ENCODE peak calls at places on chromosomes 13 and 19, in eight cellular contexts. G is GM23338, S is transverse colon, I is stomach, C is vagina, R is Panc1, W is breast epithelium, V is GM12878. A is an unnamed sample. For H3K4me1, the result is how much of the 10 kb centered on the place peaks cover.

GRCh38 chr19:50320596-50320995 is 8.6 kb downstream of the KCNC3 start:
- DNase-seq in R (no peak), G (no peak), I (no peak), C (no peak), V (no peak), S (no peak), W (no peak), A (no peak)

GRCh38 chr19:49362048-49362925 is at the start of gene TEAD2:
- DNase-seq in S (peak), G (peak), R (no peak), W (peak), I (peak), C (no peak), V (no peak), A (peak)

GRCh38 chr13:65034266-65034665 is 2195.9 kb downstream of the PCDH9 start:
- DNase-seq in I (no peak), G (no peak), C (no peak), V (no peak), R (no peak), S (no peak), W (no peak), A (no peak)

GRCh38 chr19:56976995-56977906 is 136.7 kb upstream of the PEG3 start:
- DNase-seq in R (no peak), C (no peak), W (no peak), I (no peak), S (no peak), V (no peak), G (no peak), A (no peak)

GRCh38 chr13:51342706-51343105 is 3.2 kb downstream of the SERPINE3 start:
- DNase-seq in G (no peak), R (no peak), V (no peak), C (no peak), S (no peak), W (no peak), I (no peak), A (no peak)

GRCh38 chr13:67100723-67101122 is 129.4 kb downstream of the PCDH9 start:
- DNase-seq in V (no peak), R (no peak), C (no peak), S (no peak), W (no peak), G (peak), I (no peak), A (no peak)

GRCh38 chr13:114115796-114116195 is 16.6 kb downstream of the RASA3 start:
- DNase-seq in S (peak), C (no peak), R (no peak), I (peak), W (no peak), V (no peak), G (no peak), A (peak)

GRCh38 chr13:24459234-24459633 is 53.3 kb downstream of the PARP4 start:
- DNase-seq in C (no peak), S (no peak), V (peak), G (no peak), I (no peak), W (no peak), R (no peak), A (no peak)

GRCh38 chr19:30649934-30650614 is 277.9 kb downstream of the ZNF536 start:
- DNase-seq in I (no peak), W (no peak), G (peak), R (peak), C (no peak), V (peak), S (no peak), A (no peak)

GRCh38 chr13:35723061-35723461 is 246.6 kb upstream of the MAB21L1 start:
- DNase-seq in I (no peak), R (no peak), W (no peak), C (no peak), S (peak), V (no peak), G (no peak), A (no peak)

GRCh38 chr19:19459707-19460251 is 54.3 kb downstream of the GATAD2A start:
- DNase-seq in V (no peak), W (no peak), S (peak), I (peak), R (peak), C (no peak), G (no peak), A (no peak)

GRCh38 chr19:20565321-20566018 is at the start of gene ZNF737:
- DNase-seq in I (peak), C (no peak), S (peak), V (peak), W (peak), R (peak), G (peak), A (peak)
- TF ChIP-seq CTCF in I (no peak), C (no peak), S (peak), V (peak), W (peak), R (peak), G (peak), A (peak)

DNA sequence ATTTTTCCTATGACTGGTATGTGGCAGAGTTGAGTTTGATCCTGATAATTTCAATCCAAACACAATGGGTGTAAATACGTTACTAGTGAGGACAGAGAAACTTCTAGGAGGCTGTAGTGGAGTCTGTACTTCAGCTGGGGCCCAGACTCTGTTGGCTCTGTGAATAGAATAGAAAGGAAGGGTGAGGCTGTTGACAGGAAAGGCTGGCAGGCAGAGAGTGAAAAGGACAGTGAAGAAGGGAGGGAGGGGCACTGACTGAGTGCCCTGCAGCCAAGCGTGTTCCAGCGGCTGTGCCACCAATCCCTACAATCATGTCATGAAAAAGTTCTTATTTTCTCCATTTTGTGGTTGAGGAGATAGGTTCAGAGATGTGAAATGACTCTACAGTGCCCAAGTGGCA is 80.5 kb downstream of the MBNL2 start:
- DNase-seq in S (no peak), W (no peak), C (no peak), G (no peak), V (no peak), R (no peak), I (no peak), A (no peak)
- H3K4me1 ChIP-seq in S (under half), W (under half), C (half or more), G (under half), V (under half), R (half or more), I (under half), A (half or more)

DNA sequence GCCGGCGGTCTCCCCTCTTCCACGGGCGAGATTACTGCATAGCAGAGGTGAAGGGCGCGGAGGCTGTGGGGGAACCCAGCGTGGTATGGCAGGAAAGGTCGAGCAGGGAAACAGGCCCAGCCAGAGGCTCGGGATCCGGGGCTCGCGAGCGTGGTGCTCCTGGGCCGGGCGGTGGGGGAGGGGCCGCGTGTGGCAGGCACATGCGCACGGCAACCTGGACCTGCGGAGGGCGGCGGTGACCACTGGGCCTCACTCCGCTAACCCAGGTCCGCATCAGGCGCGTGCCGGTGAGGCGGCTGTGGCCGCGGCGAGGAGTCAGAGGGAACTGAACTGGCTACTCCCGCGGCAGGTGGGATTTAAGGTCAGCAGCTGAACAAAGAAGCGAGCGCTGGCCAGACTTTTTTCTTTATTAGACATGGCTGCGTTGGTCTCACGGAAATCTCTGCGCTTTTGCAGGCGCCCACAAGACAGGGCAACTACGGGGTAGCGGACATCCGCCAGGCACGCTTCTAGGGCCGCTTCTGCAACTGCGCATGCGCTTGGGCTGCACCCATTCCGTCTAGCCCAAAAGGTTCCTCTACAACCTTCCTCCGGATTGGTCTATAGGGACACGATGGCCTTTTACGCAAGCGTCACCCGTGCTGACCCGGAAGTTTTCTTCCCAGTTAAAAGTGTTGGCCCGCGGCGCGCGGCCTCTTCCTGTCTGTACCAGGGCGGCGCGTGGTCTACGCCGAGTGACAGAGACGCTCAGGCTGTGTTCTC is at the start of gene RPS5:
- DNase-seq in I (peak), G (peak), C (no peak), V (peak), R (peak), S (peak), W (peak), A (peak)
- TF ChIP-seq POLR2AphosphoS5 in I (peak), G (peak), C (peak), V (peak), R (peak), S (peak), W (peak), A (peak)

DNA sequence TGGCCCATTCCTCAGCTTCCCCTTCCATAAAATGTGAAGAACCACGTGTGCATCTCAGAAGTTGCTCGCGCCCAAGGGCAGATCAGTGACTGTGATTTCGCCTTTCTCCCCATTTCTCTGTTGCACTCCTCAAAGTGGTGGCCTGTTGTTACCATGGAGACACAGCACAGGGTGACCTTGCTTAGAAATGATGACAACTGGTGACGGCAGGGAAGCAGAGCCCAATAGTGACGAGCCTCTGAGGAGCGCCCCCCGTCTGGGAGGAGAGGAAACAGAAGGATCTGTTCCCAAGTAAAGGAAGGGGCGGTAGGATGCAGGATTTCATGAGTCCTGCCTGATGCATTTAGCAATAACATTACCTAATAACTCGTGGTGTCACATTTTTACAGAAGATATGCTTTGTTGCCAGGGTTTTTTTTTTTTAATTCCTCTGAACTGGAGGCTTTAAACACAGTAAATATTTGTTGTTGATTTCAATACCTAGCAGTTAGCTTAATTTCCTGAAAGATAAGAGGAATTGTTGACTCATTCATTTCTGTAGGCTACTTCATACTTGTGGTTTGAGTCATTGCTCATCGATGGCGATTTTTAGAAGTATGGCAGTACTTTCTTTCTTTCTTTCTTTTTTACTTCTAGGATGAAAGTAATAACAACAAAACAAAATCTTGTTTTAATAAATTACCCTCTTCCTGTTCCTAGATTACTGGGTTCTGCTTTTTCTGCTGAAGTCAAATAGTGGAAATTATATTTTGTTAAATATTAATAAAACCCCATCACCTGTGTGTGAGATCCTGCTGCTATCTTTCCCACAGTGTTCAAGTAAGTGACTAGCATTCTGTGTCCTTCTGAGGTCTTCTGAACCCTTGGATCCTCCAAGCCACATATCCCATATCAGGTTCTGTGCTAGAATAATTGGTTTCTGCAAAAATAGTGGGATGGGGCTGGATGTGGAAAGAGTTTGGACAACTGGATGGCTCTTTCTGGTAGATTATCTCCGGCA is 36.0 kb downstream of the MBNL2 start:
- DNase-seq in V (peak), C (no peak), S (no peak), R (no peak), W (peak), I (no peak), G (peak), A (peak)
- TF ChIP-seq CTCF in V (no peak), C (no peak), S (no peak), R (peak), W (no peak), I (no peak), G (peak), A (no peak)

GRCh38 chr19:54137913-54138776 is 583 bp downstream of the CNOT3 start:
- DNase-seq in V (no peak), G (peak), I (no peak), C (no peak), R (no peak), S (peak), W (no peak), A (no peak)

GRCh38 chr19:54137114-54137912 is at the start of gene CNOT3:
- DNase-seq in W (peak), I (peak), S (peak), R (peak), V (peak), C (peak), G (peak), A (peak)

GRCh38 chr19:54138777-54139256 is 1.3 kb downstream of the CNOT3 start:
- DNase-seq in I (no peak), V (no peak), R (no peak), C (no peak), S (no peak), G (no peak), W (no peak), A (no peak)

GRCh38 chr19:54136086-54136863 is 1.3 kb upstream of the CNOT3 start:
- DNase-seq in V (no peak), S (no peak), I (no peak), W (no peak), G (peak), C (no peak), R (no peak), A (peak)

DNA sequence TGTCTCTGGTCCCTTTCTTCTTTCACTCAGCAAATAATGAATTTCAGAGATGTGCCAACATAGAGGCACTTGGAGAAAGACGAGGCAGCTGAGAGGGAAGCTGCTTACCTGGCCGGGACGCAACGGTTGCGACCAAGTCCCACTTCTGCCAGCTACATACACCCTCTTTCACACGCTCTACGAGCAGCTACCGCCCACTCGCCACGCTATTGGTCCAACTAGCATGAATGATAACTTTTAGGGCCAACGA is 773 bp upstream of the CNOT3 start:
- DNase-seq in G (no peak), W (no peak), I (no peak), S (no peak), V (no peak), R (no peak), C (no peak), A (no peak)
- H3K4me1 ChIP-seq in G (under half), W (under half), I (under half), S (under half), V (under half), R (under half), C (under half), A (half or more)

DNA sequence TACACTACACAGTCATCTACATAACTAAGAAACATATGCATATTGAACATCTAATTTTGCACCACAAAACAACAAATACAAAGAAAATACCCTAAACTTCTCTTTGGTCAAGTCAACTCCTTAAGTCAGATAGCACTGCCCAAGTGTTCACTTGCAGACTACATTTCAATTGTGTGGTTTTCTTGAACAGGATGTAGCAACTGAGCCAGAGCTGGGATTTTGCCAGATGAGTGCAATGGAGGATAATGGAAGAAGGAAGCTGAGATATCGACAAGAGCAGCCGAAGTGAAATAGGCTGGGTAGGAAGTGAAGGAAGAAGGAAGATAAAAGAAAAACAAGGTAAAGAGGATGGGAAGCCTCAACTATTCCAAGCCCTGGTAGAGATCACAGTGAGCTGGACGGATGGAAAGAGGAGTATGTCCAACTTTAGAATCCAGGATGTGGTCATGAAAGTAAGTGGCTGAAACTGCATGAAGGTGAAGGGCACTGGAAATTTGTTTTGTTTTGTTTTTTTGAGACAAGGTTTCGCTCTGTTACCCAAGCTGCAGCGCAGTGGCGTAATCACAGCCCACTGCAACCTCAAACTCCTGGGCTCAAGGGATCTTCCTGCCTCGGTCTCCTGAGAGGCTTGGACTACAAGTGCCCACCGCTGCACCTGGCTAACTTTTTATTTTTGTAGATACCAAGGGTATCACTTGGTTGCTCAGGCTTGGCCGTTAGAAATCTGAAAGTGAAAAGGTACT is 15.0 kb downstream of the NUFIP1 start:
- DNase-seq in I (peak), W (no peak), S (no peak), G (no peak), V (peak), R (no peak), C (no peak), A (no peak)
- TF ChIP-seq POLR2AphosphoS5 in I (no peak), W (no peak), S (no peak), G (no peak), V (peak), R (no peak), C (no peak), A (no peak)

GRCh38 chr19:33333615-33334014 is 31.3 kb upstream of the CEBPA start:
- DNase-seq in W (no peak), R (no peak), G (no peak), S (no peak), C (no peak), I (no peak), V (no peak), A (no peak)

GRCh38 chr19:33332248-33332647 is 29.9 kb upstream of the CEBPA start:
- DNase-seq in C (no peak), W (no peak), S (no peak), I (no peak), G (no peak), R (no peak), V (no peak), A (no peak)

GRCh38 chr19:33333151-33333550 is 30.8 kb upstream of the CEBPA start:
- DNase-seq in R (no peak), V (no peak), I (no peak), G (no peak), S (no peak), W (no peak), C (no peak), A (no peak)

GRCh38 chr19:33334271-33334670 is 31.9 kb upstream of the CEBPA start:
- DNase-seq in I (no peak), C (no peak), V (no peak), W (no peak), G (no peak), R (no peak), S (no peak), A (no peak)

DNA sequence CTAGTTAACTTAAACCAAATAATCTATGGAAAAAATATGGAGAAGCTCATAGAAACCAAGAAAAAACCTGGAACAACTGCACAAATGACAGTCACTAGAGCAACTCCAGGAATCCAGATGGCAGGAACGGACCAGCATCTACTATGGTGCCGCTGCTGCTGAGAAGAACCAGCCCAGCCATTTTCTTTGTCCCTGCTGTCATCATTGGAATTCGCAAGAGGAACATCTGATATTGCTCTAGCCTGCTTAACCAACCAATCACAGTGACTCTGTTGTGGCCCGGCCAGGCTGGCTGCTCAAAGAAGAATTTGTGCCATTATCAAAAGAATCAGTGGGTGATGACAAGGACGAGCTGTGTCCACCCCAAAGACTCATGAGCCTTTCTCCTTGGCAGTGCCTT is 33.1 kb upstream of the CEBPA start:
- DNase-seq in W (no peak), R (no peak), V (no peak), I (no peak), G (no peak), C (no peak), S (no peak), A (no peak)
- TF ChIP-seq CTCF in W (no peak), R (no peak), V (no peak), I (no peak), G (no peak), C (no peak), S (no peak), A (no peak)

GRCh38 chr13:30869491-30869890 is 36.6 kb upstream of the MEDAG start:
- DNase-seq in V (no peak), S (no peak), W (no peak), G (no peak), I (no peak), R (no peak), C (no peak), A (no peak)

GRCh38 chr13:30866692-30867669 is 39.1 kb upstream of the MEDAG start:
- DNase-seq in W (no peak), C (no peak), I (no peak), G (no peak), R (no peak), V (no peak), S (no peak), A (no peak)

GRCh38 chr13:30870049-30870884 is 35.8 kb upstream of the MEDAG start:
- DNase-seq in V (no peak), C (peak), G (peak), R (no peak), S (peak), W (peak), I (peak), A (peak)

GRCh38 chr13:30870916-30871712 is 35.0 kb upstream of the MEDAG start:
- DNase-seq in C (peak), V (no peak), W (no peak), S (no peak), G (peak), I (no peak), R (no peak), A (no peak)

DNA sequence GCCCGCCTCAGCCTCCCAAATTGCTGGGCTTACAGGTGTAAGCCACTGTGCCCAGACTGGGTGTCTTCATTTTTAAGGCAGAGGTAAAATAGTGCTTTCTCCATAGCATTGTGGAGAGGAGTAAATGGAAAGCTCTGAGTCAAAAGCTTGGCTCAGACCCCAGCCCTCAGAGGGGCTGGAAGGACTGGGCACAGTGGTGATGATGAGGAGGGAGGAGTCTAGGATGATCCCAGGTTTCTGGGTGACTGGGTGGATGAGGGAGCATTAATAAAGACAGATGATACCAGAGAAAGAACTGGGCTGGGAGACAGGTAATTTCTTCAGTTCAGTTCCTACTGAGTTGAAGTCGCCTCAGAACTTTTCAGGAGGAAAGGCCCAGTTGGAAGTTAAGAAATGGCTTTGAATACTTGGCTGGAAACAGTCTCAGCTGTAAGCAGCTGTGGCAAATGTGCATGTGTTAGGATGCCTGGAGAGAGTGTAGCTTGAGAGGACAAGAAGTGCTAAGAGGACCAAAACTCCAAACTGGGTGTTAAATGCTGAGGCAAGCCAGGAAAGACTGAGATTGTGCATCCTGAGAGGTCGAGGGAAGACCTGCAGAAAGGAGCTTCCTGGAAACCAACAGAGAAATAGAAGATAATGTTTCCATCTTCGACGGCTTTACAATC is 37.1 kb upstream of the MEDAG start:
- DNase-seq in S (no peak), W (no peak), G (no peak), R (no peak), I (no peak), C (no peak), V (no peak), A (no peak)
- H3K4me1 ChIP-seq in S (under half), W (under half), G (half or more), R (under half), I (under half), C (half or more), V (under half), A (half or more)

A was measured in suprapubic skin.